ENCODE peak calls at places on chromosomes 7 and 10, in eight cellular contexts. One of them, this sample, is unnamed.

GRCh38 chr7:45682358-45682735 is 108.2 kb downstream of the ADCY1 start:
- DNase-seq in right lobe of liver: peak
- DNase-seq in activated effector memory CD4-positive, alpha-beta T cell treated with anti-CD3 and anti-CD28 coated beads, Interleukin-2, amount 50 U/mL, for 16 hours: peak
- DNase-seq in heart left ventricle: no peak
- DNase-seq in left lobe of liver: peak
- DNase-seq in neural crest cell: no peak
- DNase-seq in DMS79: no peak
- DNase-seq in NCI-H69: no peak
- DNase-seq in this sample: no peak

GRCh38 chr7:32588657-32589056 is 93.4 kb downstream of the AVL9 start:
- DNase-seq in right lobe of liver: no peak
- DNase-seq in activated effector memory CD4-positive, alpha-beta T cell treated with anti-CD3 and anti-CD28 coated beads, Interleukin-2, amount 50 U/mL, for 16 hours: no peak
- DNase-seq in heart left ventricle: no peak
- DNase-seq in left lobe of liver: no peak
- DNase-seq in neural crest cell: no peak
- DNase-seq in DMS79: no peak
- DNase-seq in NCI-H69: no peak
- DNase-seq in this sample: no peak

GRCh38 chr10:126628746-126629145 is 41.7 kb downstream of the C10orf90 start:
- DNase-seq in right lobe of liver: no peak
- DNase-seq in activated effector memory CD4-positive, alpha-beta T cell treated with anti-CD3 and anti-CD28 coated beads, Interleukin-2, amount 50 U/mL, for 16 hours: no peak
- DNase-seq in heart left ventricle: no peak
- DNase-seq in left lobe of liver: no peak
- DNase-seq in neural crest cell: no peak
- DNase-seq in DMS79: no peak
- DNase-seq in NCI-H69: no peak
- DNase-seq in this sample: no peak

GRCh38 chr10:110010076-110011069 is 2.6 kb downstream of the ADD3 start:
- DNase-seq in right lobe of liver: no peak
- DNase-seq in activated effector memory CD4-positive, alpha-beta T cell treated with anti-CD3 and anti-CD28 coated beads, Interleukin-2, amount 50 U/mL, for 16 hours: peak
- DNase-seq in heart left ventricle: no peak
- DNase-seq in left lobe of liver: no peak
- DNase-seq in neural crest cell: no peak
- DNase-seq in DMS79: no peak
- DNase-seq in NCI-H69: peak
- DNase-seq in this sample: no peak

GRCh38 chr7:128361463-128362441 is at the start of gene PRRT4:
- DNase-seq in right lobe of liver: peak
- DNase-seq in activated effector memory CD4-positive, alpha-beta T cell treated with anti-CD3 and anti-CD28 coated beads, Interleukin-2, amount 50 U/mL, for 16 hours: peak
- DNase-seq in heart left ventricle: no peak
- DNase-seq in left lobe of liver: peak
- DNase-seq in neural crest cell: peak
- DNase-seq in DMS79: no peak
- DNase-seq in NCI-H69: peak
- DNase-seq in this sample: peak

GRCh38 chr10:104028146-104028545 is 57.5 kb downstream of the COL17A1 start:
- DNase-seq in right lobe of liver: no peak
- DNase-seq in activated effector memory CD4-positive, alpha-beta T cell treated with anti-CD3 and anti-CD28 coated beads, Interleukin-2, amount 50 U/mL, for 16 hours: no peak
- DNase-seq in heart left ventricle: peak
- DNase-seq in left lobe of liver: no peak
- DNase-seq in neural crest cell: no peak
- DNase-seq in DMS79: no peak
- DNase-seq in NCI-H69: peak
- DNase-seq in this sample: no peak

GRCh38 chr7:48680996-48681395 is 243.4 kb upstream of the CDC14C start:
- DNase-seq in right lobe of liver: no peak
- DNase-seq in activated effector memory CD4-positive, alpha-beta T cell treated with anti-CD3 and anti-CD28 coated beads, Interleukin-2, amount 50 U/mL, for 16 hours: no peak
- DNase-seq in heart left ventricle: no peak
- DNase-seq in left lobe of liver: no peak
- DNase-seq in neural crest cell: no peak
- DNase-seq in DMS79: no peak
- DNase-seq in NCI-H69: no peak
- DNase-seq in this sample: no peak

GRCh38 chr10:107747851-107748250 is 583.3 kb upstream of the SORCS1 start:
- DNase-seq in right lobe of liver: no peak
- DNase-seq in activated effector memory CD4-positive, alpha-beta T cell treated with anti-CD3 and anti-CD28 coated beads, Interleukin-2, amount 50 U/mL, for 16 hours: no peak
- DNase-seq in heart left ventricle: no peak
- DNase-seq in left lobe of liver: no peak
- DNase-seq in neural crest cell: no peak
- DNase-seq in DMS79: no peak
- DNase-seq in NCI-H69: no peak
- DNase-seq in this sample: no peak

GRCh38 chr7:26188291-26188999 is 12.1 kb downstream of the HNRNPA2B1 start:
- DNase-seq in right lobe of liver: no peak
- DNase-seq in activated effector memory CD4-positive, alpha-beta T cell treated with anti-CD3 and anti-CD28 coated beads, Interleukin-2, amount 50 U/mL, for 16 hours: no peak
- DNase-seq in heart left ventricle: no peak
- DNase-seq in left lobe of liver: no peak
- DNase-seq in neural crest cell: no peak
- DNase-seq in DMS79: no peak
- DNase-seq in NCI-H69: peak
- DNase-seq in this sample: no peak

GRCh38 chr7:1368150-1368681 is 91.1 kb downstream of the MICALL2 start:
- DNase-seq in right lobe of liver: no peak
- DNase-seq in activated effector memory CD4-positive, alpha-beta T cell treated with anti-CD3 and anti-CD28 coated beads, Interleukin-2, amount 50 U/mL, for 16 hours: no peak
- DNase-seq in heart left ventricle: no peak
- DNase-seq in left lobe of liver: no peak
- DNase-seq in neural crest cell: no peak
- DNase-seq in DMS79: no peak
- DNase-seq in NCI-H69: peak
- DNase-seq in this sample: no peak

GRCh38 chr7:105759670-105760548 is 116.5 kb downstream of the ATXN7L1 start:
- DNase-seq in right lobe of liver: peak
- DNase-seq in activated effector memory CD4-positive, alpha-beta T cell treated with anti-CD3 and anti-CD28 coated beads, Interleukin-2, amount 50 U/mL, for 16 hours: peak
- DNase-seq in heart left ventricle: no peak
- DNase-seq in left lobe of liver: peak
- DNase-seq in neural crest cell: no peak
- DNase-seq in DMS79: peak
- DNase-seq in NCI-H69: peak
- DNase-seq in this sample: peak

GRCh38 chr7:30281263-30281662 is 3.1 kb upstream of the ZNRF2 start:
- DNase-seq in right lobe of liver: no peak
- DNase-seq in activated effector memory CD4-positive, alpha-beta T cell treated with anti-CD3 and anti-CD28 coated beads, Interleukin-2, amount 50 U/mL, for 16 hours: no peak
- DNase-seq in heart left ventricle: no peak
- DNase-seq in left lobe of liver: no peak
- DNase-seq in neural crest cell: no peak
- DNase-seq in DMS79: no peak
- DNase-seq in NCI-H69: no peak
- DNase-seq in this sample: no peak

GRCh38 chr10:128050937-128051336 is 75.3 kb downstream of the MKI67 start:
- DNase-seq in right lobe of liver: no peak
- DNase-seq in activated effector memory CD4-positive, alpha-beta T cell treated with anti-CD3 and anti-CD28 coated beads, Interleukin-2, amount 50 U/mL, for 16 hours: peak
- DNase-seq in heart left ventricle: peak
- DNase-seq in left lobe of liver: no peak
- DNase-seq in neural crest cell: no peak
- DNase-seq in DMS79: no peak
- DNase-seq in NCI-H69: no peak
- DNase-seq in this sample: no peak

GRCh38 chr7:21407806-21408480 is 19.9 kb upstream of the SP4 start:
- DNase-seq in right lobe of liver: no peak
- DNase-seq in activated effector memory CD4-positive, alpha-beta T cell treated with anti-CD3 and anti-CD28 coated beads, Interleukin-2, amount 50 U/mL, for 16 hours: no peak
- DNase-seq in heart left ventricle: no peak
- DNase-seq in left lobe of liver: no peak
- DNase-seq in neural crest cell: no peak
- DNase-seq in DMS79: no peak
- DNase-seq in NCI-H69: no peak
- DNase-seq in this sample: no peak

GRCh38 chr10:100130786-100131185 is 49.1 kb upstream of the CPN1 start:
- DNase-seq in right lobe of liver: no peak
- DNase-seq in activated effector memory CD4-positive, alpha-beta T cell treated with anti-CD3 and anti-CD28 coated beads, Interleukin-2, amount 50 U/mL, for 16 hours: no peak
- DNase-seq in heart left ventricle: no peak
- DNase-seq in left lobe of liver: no peak
- DNase-seq in neural crest cell: no peak
- DNase-seq in DMS79: no peak
- DNase-seq in NCI-H69: no peak
- DNase-seq in this sample: no peak

GRCh38 chr10:105992928-105993327 is 1171.6 kb downstream of the SORCS1 start:
- DNase-seq in right lobe of liver: no peak
- DNase-seq in activated effector memory CD4-positive, alpha-beta T cell treated with anti-CD3 and anti-CD28 coated beads, Interleukin-2, amount 50 U/mL, for 16 hours: no peak
- DNase-seq in heart left ventricle: no peak
- DNase-seq in left lobe of liver: no peak
- DNase-seq in neural crest cell: no peak
- DNase-seq in DMS79: no peak
- DNase-seq in NCI-H69: no peak
- DNase-seq in this sample: no peak

GRCh38 chr10:26507441-26507840 is 69.3 kb downstream of the APBB1IP start:
- DNase-seq in right lobe of liver: no peak
- DNase-seq in activated effector memory CD4-positive, alpha-beta T cell treated with anti-CD3 and anti-CD28 coated beads, Interleukin-2, amount 50 U/mL, for 16 hours: no peak
- DNase-seq in heart left ventricle: no peak
- DNase-seq in left lobe of liver: no peak
- DNase-seq in neural crest cell: no peak
- DNase-seq in DMS79: no peak
- DNase-seq in NCI-H69: no peak
- DNase-seq in this sample: no peak

GRCh38 chr7:92092210-92092609 is 42.1 kb downstream of the CYP51A1 start:
- DNase-seq in right lobe of liver: no peak
- DNase-seq in activated effector memory CD4-positive, alpha-beta T cell treated with anti-CD3 and anti-CD28 coated beads, Interleukin-2, amount 50 U/mL, for 16 hours: no peak
- DNase-seq in heart left ventricle: no peak
- DNase-seq in left lobe of liver: no peak
- DNase-seq in neural crest cell: no peak
- DNase-seq in DMS79: no peak
- DNase-seq in NCI-H69: no peak
- DNase-seq in this sample: no peak

GRCh38 chr10:126250527-126251310 is 137.6 kb downstream of the ADAM12 start:
- DNase-seq in right lobe of liver: no peak
- DNase-seq in activated effector memory CD4-positive, alpha-beta T cell treated with anti-CD3 and anti-CD28 coated beads, Interleukin-2, amount 50 U/mL, for 16 hours: no peak
- DNase-seq in heart left ventricle: no peak
- DNase-seq in left lobe of liver: no peak
- DNase-seq in neural crest cell: no peak
- DNase-seq in DMS79: no peak
- DNase-seq in NCI-H69: no peak
- DNase-seq in this sample: no peak

GRCh38 chr7:105880571-105881330 is 4.4 kb upstream of the ATXN7L1 start:
- DNase-seq in right lobe of liver: no peak
- DNase-seq in activated effector memory CD4-positive, alpha-beta T cell treated with anti-CD3 and anti-CD28 coated beads, Interleukin-2, amount 50 U/mL, for 16 hours: no peak
- DNase-seq in heart left ventricle: no peak
- DNase-seq in left lobe of liver: no peak
- DNase-seq in neural crest cell: no peak
- DNase-seq in DMS79: no peak
- DNase-seq in NCI-H69: peak
- DNase-seq in this sample: no peak

GRCh38 chr7:138865843-138866242 is 67.8 kb upstream of the ATP6V0A4 start:
- DNase-seq in right lobe of liver: no peak
- DNase-seq in activated effector memory CD4-positive, alpha-beta T cell treated with anti-CD3 and anti-CD28 coated beads, Interleukin-2, amount 50 U/mL, for 16 hours: peak
- DNase-seq in heart left ventricle: no peak
- DNase-seq in left lobe of liver: no peak
- DNase-seq in neural crest cell: no peak
- DNase-seq in DMS79: no peak
- DNase-seq in NCI-H69: peak
- DNase-seq in this sample: no peak

GRCh38 chr10:21313691-21314090 is 211.8 kb downstream of the SKIDA1 start:
- DNase-seq in right lobe of liver: no peak
- DNase-seq in activated effector memory CD4-positive, alpha-beta T cell treated with anti-CD3 and anti-CD28 coated beads, Interleukin-2, amount 50 U/mL, for 16 hours: no peak
- DNase-seq in heart left ventricle: no peak
- DNase-seq in left lobe of liver: no peak
- DNase-seq in neural crest cell: no peak
- DNase-seq in DMS79: no peak
- DNase-seq in NCI-H69: no peak
- DNase-seq in this sample: no peak

GRCh38 chr7:29405891-29406290 is 157.7 kb upstream of the PRR15 start:
- DNase-seq in right lobe of liver: peak
- DNase-seq in activated effector memory CD4-positive, alpha-beta T cell treated with anti-CD3 and anti-CD28 coated beads, Interleukin-2, amount 50 U/mL, for 16 hours: no peak
- DNase-seq in heart left ventricle: no peak
- DNase-seq in left lobe of liver: peak
- DNase-seq in neural crest cell: no peak
- DNase-seq in DMS79: no peak
- DNase-seq in NCI-H69: no peak
- DNase-seq in this sample: no peak

GRCh38 chr7:28069788-28070187 is 110.8 kb downstream of the JAZF1 start:
- DNase-seq in right lobe of liver: no peak
- DNase-seq in activated effector memory CD4-positive, alpha-beta T cell treated with anti-CD3 and anti-CD28 coated beads, Interleukin-2, amount 50 U/mL, for 16 hours: no peak
- DNase-seq in heart left ventricle: peak
- DNase-seq in left lobe of liver: no peak
- DNase-seq in neural crest cell: no peak
- DNase-seq in DMS79: peak
- DNase-seq in NCI-H69: peak
- DNase-seq in this sample: peak

GRCh38 chr10:90222372-90222771 is 521.0 kb downstream of the KIF20B start:
- DNase-seq in right lobe of liver: no peak
- DNase-seq in activated effector memory CD4-positive, alpha-beta T cell treated with anti-CD3 and anti-CD28 coated beads, Interleukin-2, amount 50 U/mL, for 16 hours: no peak
- DNase-seq in heart left ventricle: no peak
- DNase-seq in left lobe of liver: no peak
- DNase-seq in neural crest cell: no peak
- DNase-seq in DMS79: no peak
- DNase-seq in NCI-H69: no peak
- DNase-seq in this sample: no peak

GRCh38 chr10:129332476-129332875 is 134.6 kb upstream of the MGMT start:
- DNase-seq in right lobe of liver: no peak
- DNase-seq in activated effector memory CD4-positive, alpha-beta T cell treated with anti-CD3 and anti-CD28 coated beads, Interleukin-2, amount 50 U/mL, for 16 hours: no peak
- DNase-seq in heart left ventricle: no peak
- DNase-seq in left lobe of liver: no peak
- DNase-seq in neural crest cell: peak
- DNase-seq in DMS79: no peak
- DNase-seq in NCI-H69: no peak
- DNase-seq in this sample: no peak

GRCh38 chr10:79275105-79275430 is 72.2 kb upstream of the PPIF start:
- DNase-seq in right lobe of liver: no peak
- DNase-seq in activated effector memory CD4-positive, alpha-beta T cell treated with anti-CD3 and anti-CD28 coated beads, Interleukin-2, amount 50 U/mL, for 16 hours: no peak
- DNase-seq in heart left ventricle: no peak
- DNase-seq in left lobe of liver: no peak
- DNase-seq in neural crest cell: no peak
- DNase-seq in DMS79: no peak
- DNase-seq in NCI-H69: no peak
- DNase-seq in this sample: no peak

GRCh38 chr7:140902305-140902953 is 22.3 kb downstream of the BRAF start:
- DNase-seq in right lobe of liver: no peak
- DNase-seq in activated effector memory CD4-positive, alpha-beta T cell treated with anti-CD3 and anti-CD28 coated beads, Interleukin-2, amount 50 U/mL, for 16 hours: no peak
- DNase-seq in heart left ventricle: no peak
- DNase-seq in left lobe of liver: no peak
- DNase-seq in neural crest cell: no peak
- DNase-seq in DMS79: no peak
- DNase-seq in NCI-H69: no peak
- DNase-seq in this sample: no peak

GRCh38 chr7:3585826-3586225 is 284.8 kb downstream of the SDK1 start:
- DNase-seq in right lobe of liver: no peak
- DNase-seq in activated effector memory CD4-positive, alpha-beta T cell treated with anti-CD3 and anti-CD28 coated beads, Interleukin-2, amount 50 U/mL, for 16 hours: no peak
- DNase-seq in heart left ventricle: no peak
- DNase-seq in left lobe of liver: no peak
- DNase-seq in neural crest cell: no peak
- DNase-seq in DMS79: no peak
- DNase-seq in NCI-H69: no peak
- DNase-seq in this sample: no peak

GRCh38 chr7:99372275-99373085 is 2.0 kb upstream of the ARPC1B start:
- DNase-seq in right lobe of liver: no peak
- DNase-seq in activated effector memory CD4-positive, alpha-beta T cell treated with anti-CD3 and anti-CD28 coated beads, Interleukin-2, amount 50 U/mL, for 16 hours: no peak
- DNase-seq in heart left ventricle: peak
- DNase-seq in left lobe of liver: no peak
- DNase-seq in neural crest cell: no peak
- DNase-seq in DMS79: peak
- DNase-seq in NCI-H69: no peak
- DNase-seq in this sample: no peak

GRCh38 chr7:33423646-33424020 is 294.3 kb downstream of the BBS9 start:
- DNase-seq in right lobe of liver: no peak
- DNase-seq in activated effector memory CD4-positive, alpha-beta T cell treated with anti-CD3 and anti-CD28 coated beads, Interleukin-2, amount 50 U/mL, for 16 hours: no peak
- DNase-seq in heart left ventricle: no peak
- DNase-seq in left lobe of liver: no peak
- DNase-seq in neural crest cell: no peak
- DNase-seq in DMS79: no peak
- DNase-seq in NCI-H69: peak
- DNase-seq in this sample: no peak

GRCh38 chr7:33494473-33494872 is 365.1 kb downstream of the BBS9 start:
- DNase-seq in right lobe of liver: no peak
- DNase-seq in activated effector memory CD4-positive, alpha-beta T cell treated with anti-CD3 and anti-CD28 coated beads, Interleukin-2, amount 50 U/mL, for 16 hours: no peak
- DNase-seq in heart left ventricle: no peak
- DNase-seq in left lobe of liver: no peak
- DNase-seq in neural crest cell: no peak
- DNase-seq in DMS79: no peak
- DNase-seq in NCI-H69: peak
- DNase-seq in this sample: no peak

GRCh38 chr10:133307776-133308430 is 769 bp downstream of the TUBGCP2 start:
- DNase-seq in right lobe of liver: peak
- DNase-seq in activated effector memory CD4-positive, alpha-beta T cell treated with anti-CD3 and anti-CD28 coated beads, Interleukin-2, amount 50 U/mL, for 16 hours: peak
- DNase-seq in heart left ventricle: peak
- DNase-seq in left lobe of liver: peak
- DNase-seq in neural crest cell: peak
- DNase-seq in DMS79: peak
- DNase-seq in NCI-H69: peak
- DNase-seq in this sample: peak

GRCh38 chr7:158121441-158122045 is 466.1 kb downstream of the PTPRN2 start:
- DNase-seq in right lobe of liver: no peak
- DNase-seq in activated effector memory CD4-positive, alpha-beta T cell treated with anti-CD3 and anti-CD28 coated beads, Interleukin-2, amount 50 U/mL, for 16 hours: no peak
- DNase-seq in heart left ventricle: no peak
- DNase-seq in left lobe of liver: no peak
- DNase-seq in neural crest cell: no peak
- DNase-seq in DMS79: no peak
- DNase-seq in NCI-H69: no peak
- DNase-seq in this sample: no peak

This sample was measured in left cardiac atrium.